ENCODE peak calls at places on chromosome 2, in five cellular contexts. P, I, L, Z and Q are unnamed samples.

GRCh38 chr2:203918264-203918663 is 18.3 kb upstream of the ICOS start:
- DNase-seq in P (no peak), I (no peak), L (no peak), Z (no peak), Q (no peak)

GRCh38 chr2:112712903-112713584 is 7.8 kb upstream of the NT5DC4 start:
- DNase-seq in P (no peak), I (no peak), L (peak), Z (no peak), Q (no peak)

GRCh38 chr2:150485114-150485870 is 2.2 kb downstream of the RND3 start:
- DNase-seq in P (peak), I (peak), L (peak), Z (no peak), Q (no peak)

GRCh38 chr2:98507461-98507860 is 62.8 kb downstream of the INPP4A start:
- DNase-seq in P (no peak), I (no peak), L (no peak), Z (no peak), Q (no peak)

GRCh38 chr2:235255716-235256115 is 238.1 kb upstream of the AGAP1 start:
- DNase-seq in P (no peak), I (no peak), L (no peak), Z (no peak), Q (no peak)

GRCh38 chr2:160338891-160339290 is 138.8 kb upstream of the ITGB6 start:
- DNase-seq in P (peak), I (no peak), L (peak), Z (no peak), Q (no peak)

GRCh38 chr2:6576312-6576711 is 289.4 kb downstream of the CMPK2 start:
- DNase-seq in P (no peak), I (no peak), L (peak), Z (peak), Q (peak)

GRCh38 chr2:160033732-160034392 is 28.6 kb downstream of the PLA2R1 start:
- DNase-seq in P (no peak), I (no peak), L (peak), Z (no peak), Q (no peak)

GRCh38 chr2:168687314-168687713 is 115.1 kb upstream of the NOSTRIN start:
- DNase-seq in P (no peak), I (no peak), L (peak), Z (no peak), Q (no peak)

GRCh38 chr2:51387235-51387634 is 355.3 kb upstream of the NRXN1 start:
- DNase-seq in P (no peak), I (no peak), L (peak), Z (peak), Q (peak)

GRCh38 chr2:154639997-154640396 is 58.5 kb upstream of the KCNJ3 start:
- DNase-seq in P (no peak), I (no peak), L (no peak), Z (no peak), Q (no peak)

GRCh38 chr2:17171446-17172049 is 346.7 kb downstream of the RAD51AP2 start:
- DNase-seq in P (no peak), I (peak), L (peak), Z (no peak), Q (no peak)

GRCh38 chr2:134537121-134537520 is 181.7 kb downstream of the TMEM163 start:
- DNase-seq in P (no peak), I (no peak), L (no peak), Z (no peak), Q (no peak)

GRCh38 chr2:19758658-19759057 is 143.1 kb downstream of the TTC32 start:
- DNase-seq in P (no peak), I (no peak), L (no peak), Z (no peak), Q (no peak)

GRCh38 chr2:190881480-190882326 is 1.1 kb downstream of the GLS start:
- DNase-seq in P (peak), I (peak), L (peak), Z (no peak), Q (no peak)

GRCh38 chr2:30569991-30570390 is 122.9 kb downstream of the LCLAT1 start:
- DNase-seq in P (no peak), I (no peak), L (peak), Z (no peak), Q (no peak)

GRCh38 chr2:120239488-120240287 is 13.0 kb upstream of the RALB start:
- DNase-seq in P (peak), I (peak), L (peak), Z (no peak), Q (peak)

GRCh38 chr2:38668092-38668491 is 2.2 kb downstream of the GALM start:
- DNase-seq in P (no peak), I (no peak), L (no peak), Z (no peak), Q (no peak)

GRCh38 chr2:105739408-105739807 is 5.3 kb upstream of the NCK2 start:
- DNase-seq in P (no peak), I (no peak), L (no peak), Z (no peak), Q (no peak)

GRCh38 chr2:175309799-175310198 is 128.3 kb upstream of the ATP5MC3 start:
- DNase-seq in P (no peak), I (no peak), L (peak), Z (no peak), Q (no peak)

GRCh38 chr2:150339951-150340350 is 147.5 kb downstream of the RND3 start:
- DNase-seq in P (no peak), I (no peak), L (peak), Z (no peak), Q (no peak)

GRCh38 chr2:181312515-181312927 is 144.7 kb upstream of the ITGA4 start:
- DNase-seq in P (no peak), I (no peak), L (no peak), Z (no peak), Q (no peak)

GRCh38 chr2:26169681-26170414 is 3.0 kb upstream of the GAREM2 start:
- DNase-seq in P (no peak), I (no peak), L (no peak), Z (no peak), Q (no peak)

GRCh38 chr2:119283873-119284331 is 60.3 kb downstream of the STEAP3 start:
- DNase-seq in P (peak), I (peak), L (peak), Z (no peak), Q (peak)

GRCh38 chr2:10028988-10029874 is 14.1 kb upstream of the KLF11 start:
- DNase-seq in P (peak), I (no peak), L (no peak), Z (no peak), Q (no peak)

GRCh38 chr2:192124576-192124975 is 70.2 kb downstream of the TMEFF2 start:
- DNase-seq in P (no peak), I (no peak), L (no peak), Z (no peak), Q (no peak)

GRCh38 chr2:190468814-190469569 is 60.8 kb downstream of the MFSD6 start:
- DNase-seq in P (peak), I (peak), L (peak), Z (peak), Q (peak)

GRCh38 chr2:7278984-7279383 is 361.8 kb downstream of the RNF144A start:
- DNase-seq in P (no peak), I (no peak), L (no peak), Z (no peak), Q (no peak)

GRCh38 chr2:164599954-164600589 is 21.2 kb downstream of the GRB14 start:
- DNase-seq in P (no peak), I (peak), L (peak), Z (no peak), Q (peak)

GRCh38 chr2:215396595-215397313 is 39.1 kb downstream of the FN1 start:
- DNase-seq in P (no peak), I (no peak), L (peak), Z (peak), Q (no peak)

GRCh38 chr2:99085400-99085799 is 56.1 kb upstream of the C2orf15 start:
- DNase-seq in P (no peak), I (no peak), L (no peak), Z (no peak), Q (no peak)

GRCh38 chr2:78439122-78439521 is 586.4 kb upstream of the REG3G start:
- DNase-seq in P (no peak), I (no peak), L (no peak), Z (no peak), Q (no peak)

GRCh38 chr2:41881249-41881648 is 166.6 kb upstream of the PKDCC start:
- DNase-seq in P (no peak), I (no peak), L (peak), Z (no peak), Q (no peak)

GRCh38 chr2:8174641-8175257 is 507.1 kb upstream of the ID2 start:
- DNase-seq in P (no peak), I (no peak), L (no peak), Z (no peak), Q (no peak)

GRCh38 chr2:29517421-29517820 is 402.2 kb downstream of the CLIP4 start:
- DNase-seq in P (no peak), I (no peak), L (no peak), Z (no peak), Q (no peak)

GRCh38 chr2:195343540-195343939 is 313.5 kb upstream of the SLC39A10 start:
- DNase-seq in P (no peak), I (no peak), L (no peak), Z (no peak), Q (no peak)
- H3K4me3 ChIP-seq in P (no peak), I (no peak), L (no peak), Z (no peak), Q (no peak)

GRCh38 chr2:49770919-49771318 is 616.6 kb upstream of the FSHR start:
- DNase-seq in P (peak), I (peak), L (no peak), Z (no peak), Q (no peak)
- TF ChIP-seq CTCF in P (peak), I (peak), L (no peak), Z (no peak), Q (no peak)

GRCh38 chr2:218218409-218219185 is 1.6 kb downstream of the ARPC2 start:
- DNase-seq in P (no peak), I (no peak), L (no peak), Z (no peak), Q (no peak)
- H3K4me3 ChIP-seq in P (peak), I (no peak), L (peak), Z (peak), Q (peak)

GRCh38 chr2:226151157-226151556 is 648.5 kb downstream of the IRS1 start:
- DNase-seq in P (no peak), I (no peak), L (peak), Z (no peak), Q (no peak)

GRCh38 chr2:226158229-226158628 is 641.4 kb downstream of the IRS1 start:
- DNase-seq in P (no peak), I (no peak), L (no peak), Z (no peak), Q (no peak)

GRCh38 chr2:226154610-226155009 is 645.0 kb downstream of the IRS1 start:
- DNase-seq in P (no peak), I (no peak), L (no peak), Z (no peak), Q (no peak)

GRCh38 chr2:226155476-226155875 is 644.1 kb downstream of the IRS1 start:
- DNase-seq in P (no peak), I (no peak), L (no peak), Z (no peak), Q (no peak)

DNA sequence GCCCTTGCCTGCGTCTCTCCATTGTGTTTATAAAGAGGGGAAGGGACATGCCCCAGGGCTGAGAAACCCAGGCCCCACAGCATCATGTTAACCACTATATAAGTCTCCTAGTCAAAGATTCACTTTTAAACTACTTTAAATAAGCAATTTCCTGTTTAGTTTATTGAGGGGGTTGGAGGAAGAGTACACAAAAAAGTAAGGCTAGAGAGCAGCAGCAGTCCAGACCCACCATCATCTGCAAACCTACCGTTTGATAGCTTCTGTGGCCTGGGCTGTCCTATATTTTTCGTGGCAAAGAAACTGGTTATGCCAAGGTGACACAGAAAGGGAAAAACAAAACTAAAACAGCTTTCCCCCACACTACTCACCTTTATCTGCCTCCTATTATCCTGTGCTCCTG is 646.1 kb downstream of the IRS1 start:
- DNase-seq in P (no peak), I (no peak), L (no peak), Z (no peak), Q (no peak)
- TF ChIP-seq CTCF in P (no peak), I (no peak), L (no peak), Z (no peak), Q (no peak)

DNA sequence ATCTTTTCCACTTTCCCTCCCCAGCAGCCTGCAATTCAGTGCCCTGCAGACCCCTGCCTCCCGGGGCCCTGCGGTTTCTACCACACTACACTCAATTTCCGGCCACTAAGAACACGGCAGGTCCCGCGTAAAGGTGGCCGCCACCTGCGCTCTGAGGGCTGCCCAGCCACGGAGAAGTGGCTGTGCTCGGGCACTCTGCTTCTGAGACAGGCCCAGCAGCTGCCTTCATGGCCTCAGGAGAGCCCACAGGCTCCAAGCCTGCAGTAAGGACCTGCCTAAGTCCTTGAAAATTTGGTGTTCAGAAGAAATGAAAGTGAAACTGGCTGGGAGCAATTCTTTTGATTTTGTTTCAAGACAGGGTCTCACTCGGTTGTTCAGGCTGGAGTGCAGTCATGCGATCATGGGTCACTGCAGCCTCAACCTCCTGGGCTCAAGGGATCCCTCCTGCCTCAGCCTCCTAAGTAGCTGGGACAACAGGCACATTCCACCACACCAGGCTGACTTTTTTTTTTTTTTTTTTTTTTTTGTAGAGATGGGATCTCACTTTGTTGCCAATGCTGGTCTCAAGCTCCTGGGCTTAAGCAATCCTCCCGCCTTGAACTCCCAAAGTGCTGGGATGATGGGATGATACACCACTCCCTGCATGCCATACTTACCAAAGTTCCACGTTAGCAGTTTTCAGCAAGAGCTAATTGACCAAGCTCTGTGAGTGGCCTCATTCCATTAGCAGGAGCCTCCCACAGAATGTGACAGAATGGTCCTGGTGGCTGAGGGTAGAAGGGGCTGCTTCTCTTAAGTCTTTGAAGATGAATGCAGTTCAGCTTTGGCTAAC is 14.6 kb upstream of the ALPP start:
- DNase-seq in P (no peak), I (no peak), L (peak), Z (no peak), Q (no peak)
- H3K4me3 ChIP-seq in P (no peak), I (no peak), L (no peak), Z (peak), Q (no peak)

GRCh38 chr2:101983928-101984327 is 7.8 kb upstream of the IL1R2 start:
- DNase-seq in P (no peak), I (no peak), L (no peak), Z (no peak), Q (no peak)
- TF ChIP-seq CTCF in P (peak), I (no peak), L (peak), Z (peak), Q (peak)

GRCh38 chr2:12717988-12718661 is 1.4 kb downstream of the TRIB2 start:
- DNase-seq in P (no peak), I (peak), L (peak), Z (no peak), Q (no peak)

GRCh38 chr2:12718662-12719399 is 2.1 kb downstream of the TRIB2 start:
- DNase-seq in P (no peak), I (no peak), L (no peak), Z (no peak), Q (no peak)

GRCh38 chr2:12715878-12716249 is 872 bp upstream of the TRIB2 start:
- DNase-seq in P (peak), I (peak), L (peak), Z (peak), Q (no peak)

GRCh38 chr2:12716250-12717190 is at the start of gene TRIB2:
- DNase-seq in P (peak), I (peak), L (peak), Z (peak), Q (no peak)

GRCh38 chr2:12717191-12717987 is 653 bp downstream of the TRIB2 start:
- DNase-seq in P (peak), I (peak), L (peak), Z (no peak), Q (no peak)
- H3K4me3 ChIP-seq in P (peak), I (peak), L (peak), Z (peak), Q (peak)

GRCh38 chr2:64327510-64328414 is 126.2 kb upstream of the LGALSL start:
- DNase-seq in P (peak), I (no peak), L (no peak), Z (no peak), Q (no peak)
- TF ChIP-seq CTCF in P (peak), I (no peak), L (peak), Z (peak), Q (peak)